ENCODE peak calls at places on chromosomes 11 and 22, in seven cellular contexts. H, Y, N, E, D, K and F are unnamed samples.

GRCh38 chr11:116376547-116376946 is 396.2 kb downstream of the BUD13 start:
- DNase-seq in H (no peak), Y (no peak), E (no peak), D (no peak), K (no peak), N (no peak), F (no peak)

GRCh38 chr22:50287731-50288130 is 17.6 kb upstream of the MAPK11 start:
- DNase-seq in K (no peak), H (no peak), Y (no peak), E (no peak), D (no peak), N (no peak), F (no peak)

GRCh38 chr11:117396970-117397369 is 69.3 kb downstream of the CEP164 start:
- DNase-seq in H (no peak), Y (no peak), N (no peak), D (no peak), E (no peak), K (no peak), F (no peak)

GRCh38 chr11:95919514-95919913 is 4.4 kb downstream of the MTMR2 start:
- DNase-seq in H (no peak), N (no peak), D (no peak), K (no peak), E (no peak), Y (no peak), F (no peak)

GRCh38 chr22:22235564-22235963 is 9.0 kb upstream of the VPREB1 start:
- DNase-seq in K (no peak), D (peak), Y (no peak), H (no peak), E (no peak), N (peak), F (peak)

GRCh38 chr11:122706261-122706660 is 50.7 kb downstream of the UBASH3B start:
- DNase-seq in Y (no peak), K (no peak), H (no peak), D (peak), E (no peak), N (no peak), F (no peak)

GRCh38 chr11:7612661-7613393 is 60.5 kb downstream of the CYB5R2 start:
- DNase-seq in N (peak), E (no peak), Y (no peak), D (no peak), H (no peak), K (no peak), F (peak)

GRCh38 chr11:24760681-24761080 is 263.8 kb downstream of the LUZP2 start:
- DNase-seq in D (no peak), H (no peak), E (no peak), Y (no peak), K (no peak), N (no peak), F (no peak)

GRCh38 chr11:128324531-128325141 is 262.7 kb downstream of the ETS1 start:
- DNase-seq in N (no peak), H (no peak), D (no peak), E (no peak), Y (no peak), K (no peak), F (no peak)

GRCh38 chr11:88631497-88631896 is 294.0 kb upstream of the CTSC start:
- DNase-seq in E (no peak), Y (no peak), H (no peak), N (no peak), D (no peak), K (no peak), F (no peak)

GRCh38 chr11:359181-359714 is 10.1 kb upstream of the B4GALNT4 start:
- DNase-seq in E (no peak), D (no peak), H (no peak), Y (no peak), K (no peak), N (no peak), F (no peak)

GRCh38 chr11:35144103-35144741 is 5.3 kb downstream of the CD44 start:
- DNase-seq in N (peak), H (no peak), Y (no peak), K (no peak), E (no peak), D (peak), F (peak)

GRCh38 chr11:65710424-65710823 is 1.6 kb upstream of the KAT5 start:
- DNase-seq in D (no peak), Y (no peak), H (no peak), N (no peak), K (no peak), E (no peak), F (no peak)

GRCh38 chr11:70525006-70525405 is 126.7 kb downstream of the CTTN start:
- DNase-seq in H (no peak), Y (peak), N (no peak), E (peak), D (no peak), K (no peak), F (no peak)

GRCh38 chr22:24076091-24076867 is 65.2 kb downstream of the CABIN1 start:
- DNase-seq in Y (no peak), D (no peak), H (no peak), K (no peak), E (no peak), N (no peak), F (no peak)

GRCh38 chr11:70073881-70074371 is 4.2 kb upstream of the ANO1 start:
- DNase-seq in K (no peak), E (no peak), H (no peak), D (no peak), Y (no peak), N (peak), F (no peak)

GRCh38 chr11:134932761-134933160 is 520.7 kb upstream of the B3GAT1 start:
- DNase-seq in Y (peak), E (no peak), K (no peak), D (no peak), N (no peak), H (no peak), F (no peak)

GRCh38 chr11:129620705-129621104 is 194.9 kb upstream of the TMEM45B start:
- DNase-seq in H (no peak), N (no peak), D (no peak), Y (no peak), K (no peak), E (no peak), F (no peak)

GRCh38 chr11:46389450-46390330 is 1.9 kb downstream of the CHRM4 start:
- DNase-seq in N (peak), E (peak), K (peak), D (peak), Y (peak), H (peak), F (peak)

GRCh38 chr22:40487663-40488249 is 117.4 kb downstream of the SGSM3 start:
- DNase-seq in E (no peak), N (peak), H (no peak), K (peak), D (peak), Y (no peak), F (no peak)

GRCh38 chr11:95937358-95937757 is 13.5 kb upstream of the MTMR2 start:
- DNase-seq in E (no peak), Y (no peak), N (no peak), K (no peak), H (no peak), D (no peak), F (no peak)

GRCh38 chr22:22872722-22873708 is 14.6 kb upstream of the IGLL5 start:
- DNase-seq in K (no peak), Y (no peak), H (no peak), N (no peak), D (no peak), E (no peak), F (no peak)

GRCh38 chr11:6609502-6610015 is 2.5 kb downstream of the TAF10 start:
- DNase-seq in N (no peak), E (no peak), K (no peak), D (no peak), Y (no peak), H (no peak), F (no peak)

GRCh38 chr11:17277024-17277584 is 565 bp downstream of the NUCB2 start:
- DNase-seq in N (peak), D (peak), H (no peak), K (peak), Y (no peak), E (no peak), F (no peak)

GRCh38 chr11:59295435-59295834 is 63.3 kb upstream of the OR5AN1 start:
- DNase-seq in H (no peak), E (no peak), Y (no peak), N (no peak), D (no peak), K (no peak), F (no peak)

GRCh38 chr22:50734343-50734771 is 3.6 kb upstream of the ACR start:
- DNase-seq in E (peak), Y (no peak), K (no peak), H (peak), N (no peak), D (no peak), F (no peak)

DNA sequence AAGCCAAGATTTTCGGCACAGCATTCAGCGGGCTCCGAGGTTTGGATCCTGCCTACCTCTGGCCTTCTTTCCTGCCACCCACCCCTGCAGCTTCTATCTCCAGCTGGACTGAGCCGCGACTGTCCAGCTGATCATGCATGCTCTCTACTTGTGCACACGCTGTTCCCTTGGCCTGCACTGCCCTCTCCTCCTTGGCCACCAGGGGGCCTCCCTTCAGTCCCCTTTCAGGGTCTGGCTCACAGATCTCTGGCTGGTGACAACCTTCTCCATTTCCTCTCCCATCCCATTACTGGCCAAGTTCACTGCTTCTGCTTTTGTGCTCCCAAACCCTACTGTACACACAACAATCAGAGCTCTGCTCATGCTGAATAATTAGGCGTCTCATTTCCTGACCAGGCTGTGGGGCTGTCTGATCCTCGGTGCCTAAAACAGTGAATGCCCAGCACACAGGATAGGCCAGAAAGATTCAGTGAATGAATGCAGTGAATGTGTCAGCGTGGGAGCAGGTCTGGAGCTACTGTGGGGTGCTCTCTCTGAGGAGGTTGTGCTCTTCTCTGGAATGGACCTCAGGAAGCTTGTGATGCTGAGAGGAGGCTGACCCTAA is 224.0 kb upstream of the NARS2 start:
- DNase-seq in E (peak), D (no peak), Y (peak), N (peak), H (peak), K (peak), F (peak)
- TF ChIP-seq CTCF in E (peak), D (peak), Y (peak), N (peak), H (peak), K (peak), F (peak)

DNA sequence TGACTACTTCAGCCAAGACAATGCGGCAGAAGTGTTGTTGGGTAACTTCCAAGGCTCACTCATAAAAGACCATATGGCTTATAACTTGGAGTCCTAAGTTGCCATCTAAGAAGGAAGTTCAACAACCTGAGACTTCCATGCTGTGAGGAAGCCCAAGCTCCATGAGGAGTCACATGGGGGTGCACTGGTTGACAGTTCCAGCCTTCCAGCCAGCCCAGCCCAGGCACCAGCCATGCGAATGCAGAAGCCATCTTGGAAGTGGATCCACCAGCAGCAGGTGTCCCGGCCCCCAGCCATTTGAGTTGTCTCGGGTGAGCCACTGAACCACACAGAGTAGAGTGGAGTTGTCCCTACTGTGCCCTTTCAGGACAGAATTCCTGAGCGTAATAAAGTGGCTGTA is 32.8 kb upstream of the WNT7B start:
- DNase-seq in H (no peak), D (no peak), N (no peak), K (no peak), Y (peak), E (no peak), F (no peak)
- TF ChIP-seq CTCF in H (no peak), D (no peak), N (no peak), K (no peak), Y (no peak), E (no peak), F (no peak)

GRCh38 chr11:12411806-12412727 is 34.7 kb downstream of the PARVA start:
- DNase-seq in E (peak), K (peak), N (peak), H (peak), Y (peak), D (peak), F (peak)
- TF ChIP-seq CTCF in E (peak), K (peak), N (peak), H (peak), Y (peak), D (peak), F (peak)

GRCh38 chr22:42347281-42347824 is 76.9 kb upstream of the TCF20 start:
- DNase-seq in K (no peak), E (no peak), D (no peak), N (no peak), Y (no peak), H (no peak), F (no peak)

GRCh38 chr22:42345458-42345857 is 75.0 kb upstream of the TCF20 start:
- DNase-seq in K (no peak), E (no peak), Y (no peak), N (no peak), H (no peak), D (no peak), F (no peak)

GRCh38 chr22:42344391-42344861 is 74.0 kb upstream of the TCF20 start:
- DNase-seq in Y (peak), N (no peak), D (no peak), H (no peak), K (no peak), E (peak), F (no peak)

GRCh38 chr22:42343551-42344081 is 73.2 kb upstream of the TCF20 start:
- DNase-seq in K (no peak), N (peak), Y (no peak), D (no peak), E (no peak), H (no peak), F (no peak)

DNA sequence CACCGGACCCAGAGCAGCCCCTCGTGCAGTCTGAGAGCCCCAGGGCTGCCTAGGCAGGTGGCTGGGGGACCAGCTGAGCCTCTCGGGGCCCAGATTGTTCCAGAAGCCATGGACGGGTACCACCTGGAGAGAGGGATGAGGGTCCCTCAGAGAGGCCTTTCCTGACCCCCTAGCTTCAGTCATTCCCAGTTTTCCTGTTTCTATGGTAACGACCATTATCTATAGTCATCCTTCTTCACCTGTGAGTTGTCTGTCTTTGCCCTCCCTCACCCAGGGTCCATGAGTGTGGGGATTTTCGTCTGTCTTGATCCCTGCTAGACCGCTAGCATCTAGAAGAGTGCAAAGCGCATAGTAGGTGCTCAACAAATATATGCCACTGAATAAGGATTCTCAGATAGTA is 76.3 kb upstream of the TCF20 start:
- DNase-seq in K (no peak), N (no peak), Y (no peak), H (no peak), E (no peak), D (no peak), F (no peak)
- TF ChIP-seq CTCF in K (no peak), N (no peak), Y (no peak), H (no peak), E (no peak), D (no peak), F (no peak)

DNA sequence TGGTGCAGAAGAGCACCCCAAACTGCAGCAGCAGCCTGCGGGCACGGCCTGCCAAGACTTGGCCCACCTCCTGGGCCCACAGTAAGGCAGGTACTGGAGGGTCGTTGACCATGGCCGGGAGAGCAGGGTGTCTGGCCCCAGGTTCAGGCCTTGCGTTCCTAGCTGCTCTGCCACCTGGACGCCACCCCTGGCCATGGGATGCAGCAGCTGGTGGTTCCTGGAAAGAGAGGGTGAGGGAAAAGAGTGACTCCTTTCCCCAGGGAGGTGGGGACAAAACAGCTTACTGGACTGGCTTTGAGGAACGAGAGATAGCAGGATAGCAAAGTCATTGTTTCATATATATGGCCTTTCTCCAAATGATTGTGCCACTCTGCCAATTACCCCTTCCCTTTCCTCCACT is 1.8 kb downstream of the BSCL2 start:
- DNase-seq in Y (no peak), H (no peak), K (peak), N (no peak), D (no peak), E (no peak), F (peak)
- TF ChIP-seq CTCF in Y (no peak), H (no peak), K (no peak), N (no peak), D (no peak), E (no peak), F (no peak)

GRCh38 chr11:14813506-14813905 is 78.5 kb downstream of the CYP2R1 start:
- DNase-seq in N (no peak), K (no peak), D (no peak), E (no peak), H (no peak), Y (no peak), F (no peak)
- TF ChIP-seq CTCF in N (no peak), K (no peak), D (no peak), E (no peak), H (no peak), Y (no peak), F (no peak)

GRCh38 chr22:16783930-16784354 is 41.3 kb downstream of the XKR3 start:
- DNase-seq in D (no peak), H (no peak), N (no peak), K (peak), Y (no peak), E (no peak), F (no peak)
- TF ChIP-seq CTCF in D (peak), H (peak), N (peak), K (no peak), Y (peak), E (no peak), F (no peak)

DNA sequence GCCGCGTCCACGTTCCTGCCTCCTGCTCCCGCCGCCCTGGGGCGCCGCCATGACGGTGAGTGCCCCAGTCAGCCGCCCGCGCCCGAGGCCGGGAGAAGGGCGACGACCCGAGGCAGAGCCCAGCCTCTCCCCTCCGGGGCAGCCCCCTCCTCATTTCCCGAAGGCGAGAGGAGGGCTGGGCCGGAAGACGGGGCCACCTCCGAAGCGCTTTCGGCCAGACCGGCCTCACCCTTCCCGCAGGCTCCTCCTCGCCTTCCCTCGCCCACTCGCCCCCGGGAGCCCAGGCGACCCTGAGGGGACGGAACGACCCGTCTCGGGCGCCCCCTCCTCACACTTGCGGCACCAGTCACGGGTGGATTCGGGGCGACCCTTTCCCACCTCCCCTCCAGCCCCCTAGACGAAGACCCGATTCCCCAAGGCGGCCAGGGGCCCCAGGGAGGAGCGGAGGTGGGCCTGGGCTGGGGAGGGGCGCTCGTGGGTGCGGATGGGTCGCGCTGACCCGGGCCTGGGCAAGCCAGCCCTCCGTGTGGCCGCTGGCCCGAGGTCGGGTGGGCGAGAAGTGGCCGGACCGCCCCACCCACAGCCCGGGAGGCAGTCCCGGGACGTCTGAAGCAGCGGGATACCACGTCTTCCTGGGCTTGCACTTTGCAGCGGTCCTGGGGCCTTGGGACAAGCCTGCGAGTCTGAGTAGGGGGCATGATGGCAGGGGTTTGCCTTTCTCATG is 49.7 kb downstream of the TRIOBP start:
- DNase-seq in N (no peak), H (no peak), D (no peak), K (no peak), E (peak), Y (peak), F (no peak)
- TF ChIP-seq CTCF in N (no peak), H (no peak), D (no peak), K (no peak), E (no peak), Y (no peak), F (no peak)

GRCh38 chr11:2222479-2222878 is 47.9 kb downstream of the ASCL2 start:
- DNase-seq in Y (no peak), K (no peak), N (no peak), H (no peak), D (no peak), E (no peak), F (no peak)

GRCh38 chr11:2221591-2221990 is 48.8 kb downstream of the ASCL2 start:
- DNase-seq in N (no peak), Y (no peak), H (no peak), D (no peak), K (no peak), E (no peak), F (no peak)

GRCh38 chr11:2221024-2221423 is 49.4 kb downstream of the ASCL2 start:
- DNase-seq in N (no peak), D (no peak), H (no peak), Y (no peak), E (no peak), K (no peak), F (no peak)

GRCh38 chr11:2223153-2223794 is 47.1 kb downstream of the ASCL2 start:
- DNase-seq in Y (no peak), D (no peak), N (no peak), H (no peak), E (no peak), K (no peak), F (no peak)

DNA sequence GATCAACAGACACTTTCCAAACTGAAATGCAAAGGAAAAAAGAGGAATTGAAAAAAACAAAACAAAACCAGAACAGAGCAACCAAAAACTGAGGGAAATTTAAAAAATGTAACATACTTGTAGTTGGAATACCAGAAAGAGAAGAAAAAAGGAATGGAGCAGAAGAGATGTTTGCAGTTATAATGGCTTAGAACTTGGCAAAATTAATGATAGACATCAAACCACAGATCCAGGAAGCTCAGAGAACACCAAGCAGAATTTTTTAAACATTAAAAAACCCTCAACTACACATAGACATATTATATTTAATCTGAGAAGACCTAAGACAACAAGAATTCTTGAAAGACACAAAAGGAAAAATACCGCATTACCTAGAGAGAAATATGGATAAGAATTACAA is 46.1 kb downstream of the ASCL2 start:
- DNase-seq in K (no peak), D (no peak), E (no peak), H (no peak), N (no peak), Y (no peak), F (no peak)
- TF ChIP-seq CTCF in K (no peak), D (no peak), E (no peak), H (no peak), N (no peak), Y (no peak), F (no peak)